ENCODE peak calls at places on chromosomes 12 and 14, in four cellular contexts. J, R, K and E are unnamed samples.

GRCh38 chr12:99059824-99060526 is 414.9 kb downstream of the APAF1 start:
- DNase-seq in R (no peak), J (peak), K (no peak), E (no peak)

GRCh38 chr12:19239616-19240234 is 110.2 kb downstream of the PLEKHA5 start:
- DNase-seq in K (no peak), J (no peak), R (no peak), E (no peak)

GRCh38 chr14:63295991-63296630 is 22.6 kb downstream of the GPHB5 start:
- DNase-seq in R (no peak), J (no peak), K (no peak), E (no peak)

GRCh38 chr14:38716871-38717270 is 386.2 kb downstream of the SEC23A start:
- DNase-seq in K (no peak), R (no peak), J (no peak), E (no peak)

GRCh38 chr14:95048771-95049312 is 108.5 kb downstream of the DICER1 start:
- DNase-seq in K (no peak), J (no peak), R (no peak), E (no peak)

GRCh38 chr12:25187781-25188180 is 7.2 kb downstream of the DNAI7 start:
- DNase-seq in J (no peak), K (no peak), R (peak), E (no peak)

GRCh38 chr14:32059702-32060101 is 17.4 kb upstream of the ARHGAP5 start:
- DNase-seq in J (no peak), R (no peak), K (no peak), E (no peak)

GRCh38 chr12:57460457-57461325 is 1.1 kb downstream of the GLI1 start:
- DNase-seq in J (no peak), K (no peak), R (no peak), E (no peak)

GRCh38 chr14:47240755-47241437 is 434.5 kb downstream of the MDGA2 start:
- DNase-seq in K (no peak), R (peak), J (no peak), E (no peak)

GRCh38 chr14:99215277-99215676 is 56.7 kb downstream of the BCL11B start:
- DNase-seq in K (no peak), J (no peak), R (no peak), E (no peak)

GRCh38 chr12:48977290-48978281 is 536 bp upstream of the WNT1 start:
- DNase-seq in J (no peak), K (peak), R (no peak), E (peak)

GRCh38 chr14:99175331-99176155 is 96.5 kb downstream of the BCL11B start:
- DNase-seq in J (no peak), K (no peak), R (no peak), E (no peak)

GRCh38 chr12:43332977-43333649 is 218.9 kb downstream of the ADAMTS20 start:
- DNase-seq in J (no peak), R (peak), K (no peak), E (no peak)

GRCh38 chr12:119180380-119181040 is 1.8 kb downstream of the HSPB8 start:
- DNase-seq in J (peak), K (peak), R (peak), E (no peak)

GRCh38 chr14:76501156-76501555 is 125.2 kb downstream of the ESRRB start:
- DNase-seq in J (no peak), R (no peak), K (no peak), E (no peak)

GRCh38 chr12:91990525-91990924 is 155.1 kb downstream of the BTG1 start:
- DNase-seq in K (no peak), R (no peak), J (no peak), E (no peak)

GRCh38 chr14:93073833-93074769 is 41.6 kb downstream of the ITPK1 start:
- DNase-seq in J (no peak), K (no peak), R (no peak), E (peak)

GRCh38 chr14:104546021-104546491 is 33.5 kb upstream of the C14orf180 start:
- DNase-seq in K (no peak), J (no peak), R (no peak), E (no peak)